ENCODE peak calls at places on chromosomes 11 and 22, in six cellular contexts. I is kidney, L is IMR-90, D is upper lobe of right lung, K is A673, T is ovary. W is an unnamed sample. For H3K4me1, the result is how much of the 10 kb centered on the place peaks cover.

GRCh38 chr11:121567988-121568387 is 115.2 kb upstream of the SORL1-AS1 start:
- DNase-seq in I (no peak), L (no peak), D (no peak), K (no peak), T (no peak), W (no peak)

GRCh38 chr11:18395735-18396504 is 1.6 kb downstream of the LDHA start:
- DNase-seq in I (peak), L (peak), D (peak), K (peak), T (peak), W (peak)

GRCh38 chr11:2716376-2717095 is 16.7 kb upstream of the KCNQ1OT1 start:
- DNase-seq in I (peak), L (no peak), D (no peak), K (no peak), T (no peak), W (no peak)

GRCh38 chr11:18700872-18701271 is 2.3 kb downstream of the TMEM86A start:
- DNase-seq in I (no peak), L (no peak), D (no peak), K (no peak), T (no peak), W (no peak)

GRCh38 chr11:58592760-58593472 is 14.1 kb downstream of the ZFP91 start:
- DNase-seq in I (no peak), L (no peak), D (no peak), K (no peak), T (no peak), W (no peak)

GRCh38 chr11:104995001-104995408 is 26.6 kb upstream of the CASP4 start:
- DNase-seq in I (no peak), L (no peak), D (no peak), K (peak), T (no peak), W (no peak)

GRCh38 chr11:132064987-132065620 is 694.7 kb downstream of the NTM start:
- DNase-seq in I (no peak), L (peak), D (no peak), K (no peak), T (no peak), W (no peak)

GRCh38 chr11:5719703-5720495 is 16.3 kb upstream of the OR56B1 start:
- DNase-seq in I (no peak), L (no peak), D (no peak), K (no peak), T (no peak), W (no peak)

GRCh38 chr11:131378931-131379330 is 8.5 kb downstream of the NTM start:
- DNase-seq in I (no peak), L (no peak), D (no peak), K (no peak), T (no peak), W (no peak)

GRCh38 chr11:5550440-5551095 is 2.2 kb upstream of the OR52H1 start:
- DNase-seq in I (no peak), L (peak), D (no peak), K (no peak), T (no peak), W (no peak)

GRCh38 chr11:12110714-12111481 is 508 bp downstream of the MICAL2 start:
- DNase-seq in I (peak), L (no peak), D (peak), K (peak), T (peak), W (peak)

GRCh38 chr22:46356496-46357185 is 21.1 kb downstream of the TRMU start:
- DNase-seq in I (peak), L (no peak), D (peak), K (no peak), T (no peak), W (no peak)

GRCh38 chr11:121575250-121575962 is 122.6 kb upstream of the SORL1-AS1 start:
- DNase-seq in I (peak), L (peak), D (peak), K (no peak), T (peak), W (peak)

GRCh38 chr11:84671325-84672019 is 955.7 kb downstream of the DLG2 start:
- DNase-seq in I (no peak), L (no peak), D (no peak), K (no peak), T (no peak), W (no peak)

GRCh38 chr11:18171377-18172000 is 1.1 kb upstream of the MRGPRX4 start:
- DNase-seq in I (no peak), L (no peak), D (no peak), K (peak), T (no peak), W (peak)

GRCh38 chr11:44943118-44943517 is 7.6 kb downstream of the TP53I11 start:
- DNase-seq in I (peak), L (no peak), D (peak), K (no peak), T (no peak), W (peak)

GRCh38 chr22:32144875-32145274 is 14.2 kb downstream of the C22orf42 start:
- DNase-seq in I (no peak), L (no peak), D (no peak), K (no peak), T (no peak), W (no peak)

GRCh38 chr11:20584093-20584774 is 15.2 kb upstream of the SLC6A5 start:
- DNase-seq in I (no peak), L (no peak), D (no peak), K (no peak), T (no peak), W (no peak)

GRCh38 chr11:93814966-93815633 is 31.0 kb downstream of the MED17 start:
- DNase-seq in I (no peak), L (no peak), D (no peak), K (no peak), T (no peak), W (no peak)

GRCh38 chr11:88059326-88059725 is 115.9 kb downstream of the RAB38 start:
- DNase-seq in I (no peak), L (no peak), D (no peak), K (no peak), T (no peak), W (no peak)

GRCh38 chr11:128502736-128503135 is 84.6 kb downstream of the ETS1 start:
- DNase-seq in I (no peak), L (peak), D (no peak), K (no peak), T (no peak), W (no peak)

GRCh38 chr11:57482782-57483569 is 22.6 kb downstream of the RTN4RL2 start:
- DNase-seq in I (peak), L (peak), D (peak), K (peak), T (peak), W (peak)

GRCh38 chr22:44204937-44205712 is 24.4 kb downstream of the PARVG start:
- DNase-seq in I (no peak), L (no peak), D (no peak), K (no peak), T (no peak), W (no peak)

GRCh38 chr11:109677876-109678275 is 255.9 kb downstream of the C11orf87 start:
- DNase-seq in I (no peak), L (no peak), D (no peak), K (no peak), T (no peak), W (no peak)

GRCh38 chr11:36155770-36156485 is 133.3 kb downstream of the COMMD9 start:
- DNase-seq in I (no peak), L (peak), D (no peak), K (peak), T (no peak), W (no peak)

GRCh38 chr22:25081409-25081824 is 118.2 kb upstream of the CRYBB3 start:
- DNase-seq in I (no peak), L (peak), D (no peak), K (peak), T (no peak), W (peak)

GRCh38 chr11:132171031-132171430 is 800.6 kb downstream of the NTM start:
- DNase-seq in I (no peak), L (no peak), D (no peak), K (no peak), T (no peak), W (no peak)

GRCh38 chr11:122069946-122070345 is 46.1 kb downstream of the BLID start:
- DNase-seq in I (peak), L (peak), D (no peak), K (peak), T (peak), W (peak)

GRCh38 chr11:66924272-66924671 is 33.9 kb downstream of the PC start:
- DNase-seq in I (no peak), L (no peak), D (no peak), K (no peak), T (no peak), W (no peak)

GRCh38 chr11:96388891-96389603 is 665 bp downstream of the CCDC82 start:
- DNase-seq in I (no peak), L (no peak), D (no peak), K (no peak), T (no peak), W (no peak)

GRCh38 chr22:42160251-42160650 is 29.6 kb upstream of the CYP2D6 start:
- DNase-seq in I (no peak), L (no peak), D (no peak), K (no peak), T (no peak), W (no peak)

GRCh38 chr22:50481440-50482106 is at the start of gene ADM2:
- DNase-seq in I (peak), L (no peak), D (peak), K (peak), T (no peak), W (peak)
- H3K4me3 ChIP-seq in I (peak), L (peak), D (peak), K (peak), T (peak), W (peak)

GRCh38 chr11:82225930-82226329 is 507.7 kb downstream of the FAM181B start:
- DNase-seq in I (no peak), L (no peak), D (no peak), K (peak), T (no peak), W (no peak)
- TF ChIP-seq CTCF in I (no peak), L (no peak), D (no peak), K (peak), T (no peak), W (no peak)

DNA sequence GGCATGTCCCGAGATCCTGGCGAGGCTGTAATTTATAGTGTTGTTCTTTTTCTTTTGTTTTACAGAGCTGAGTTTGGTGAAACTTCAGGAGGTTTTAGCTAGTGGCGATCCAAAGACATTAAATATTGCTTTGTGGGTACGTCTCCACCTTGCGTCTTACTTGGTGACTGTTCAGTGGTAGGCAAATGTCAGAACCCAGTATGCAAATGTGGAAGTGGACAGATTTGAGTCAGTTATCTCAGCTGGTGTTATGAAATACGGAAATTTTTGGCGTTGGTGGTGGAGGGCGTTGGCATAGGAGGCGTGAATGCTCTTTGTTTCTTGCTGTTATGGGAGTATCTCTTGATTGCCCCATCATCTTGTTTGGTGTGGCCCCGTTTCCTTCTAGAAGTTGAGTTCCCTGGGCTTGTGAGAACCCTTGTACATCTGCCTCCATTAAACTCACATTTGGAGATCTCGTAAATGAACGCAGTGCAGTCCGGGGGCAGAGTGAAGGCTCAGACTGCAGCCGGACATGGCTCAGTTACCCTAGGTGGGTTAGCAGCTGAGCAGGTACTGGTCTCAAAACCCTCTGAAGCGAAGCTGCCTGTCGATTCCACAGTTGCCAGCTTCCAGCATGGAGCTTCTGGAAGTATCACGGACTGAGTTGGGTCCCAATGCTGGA is 39.9 kb downstream of the PTPRJ start:
- DNase-seq in I (no peak), L (no peak), D (no peak), K (no peak), T (no peak), W (no peak)
- H3K4me1 ChIP-seq in I (under half), L (under half), D (under half), K (under half), T (under half), W (under half)

DNA sequence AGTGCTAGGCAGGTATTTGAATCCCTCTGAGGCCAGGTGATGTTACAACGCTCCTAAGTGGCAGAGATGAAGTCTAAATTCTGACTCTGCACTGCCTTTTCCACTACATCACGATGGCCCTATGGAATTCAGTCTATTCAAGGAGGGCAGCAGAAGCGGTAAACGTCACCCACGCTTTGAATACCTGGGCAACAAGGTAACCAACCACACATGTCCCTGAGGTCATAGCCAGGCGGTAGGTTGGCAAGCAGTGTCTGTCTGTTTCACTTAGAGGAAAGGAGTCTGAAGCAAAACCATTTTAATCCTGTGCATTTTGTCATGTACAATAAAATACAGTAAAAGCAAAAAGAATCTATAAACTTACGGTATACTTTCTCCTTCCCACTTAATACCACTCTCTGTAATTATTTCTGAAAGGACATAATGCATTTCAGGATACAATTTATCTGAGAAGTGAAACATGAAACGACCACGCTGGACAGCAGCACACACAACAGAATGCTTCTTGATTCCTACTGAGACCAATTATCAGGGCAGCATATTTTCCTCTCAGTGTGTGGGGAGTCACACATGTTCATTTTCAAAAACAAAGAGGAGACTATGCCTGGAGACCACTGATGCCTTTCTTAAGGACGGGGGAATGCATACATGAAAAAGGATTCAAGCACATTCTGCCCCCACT is 51.3 kb downstream of the PRDM10 start:
- DNase-seq in I (no peak), L (no peak), D (no peak), K (no peak), T (no peak), W (no peak)
- H3K4me3 ChIP-seq in I (no peak), L (no peak), D (no peak), K (no peak), T (no peak), W (no peak)

GRCh38 chr11:62682518-62682917 is 3.6 kb upstream of the UBXN1 start:
- DNase-seq in I (no peak), L (no peak), D (no peak), K (no peak), T (no peak), W (no peak)

GRCh38 chr11:62678770-62679696 is at the start of gene UBXN1:
- DNase-seq in I (peak), L (peak), D (peak), K (peak), T (peak), W (peak)

GRCh38 chr11:62678433-62678769 is 472 bp downstream of the UBXN1 start:
- DNase-seq in I (no peak), L (no peak), D (no peak), K (no peak), T (no peak), W (no peak)

GRCh38 chr11:62677709-62678108 is 1.2 kb downstream of the UBXN1 start:
- DNase-seq in I (no peak), L (no peak), D (no peak), K (no peak), T (no peak), W (no peak)

DNA sequence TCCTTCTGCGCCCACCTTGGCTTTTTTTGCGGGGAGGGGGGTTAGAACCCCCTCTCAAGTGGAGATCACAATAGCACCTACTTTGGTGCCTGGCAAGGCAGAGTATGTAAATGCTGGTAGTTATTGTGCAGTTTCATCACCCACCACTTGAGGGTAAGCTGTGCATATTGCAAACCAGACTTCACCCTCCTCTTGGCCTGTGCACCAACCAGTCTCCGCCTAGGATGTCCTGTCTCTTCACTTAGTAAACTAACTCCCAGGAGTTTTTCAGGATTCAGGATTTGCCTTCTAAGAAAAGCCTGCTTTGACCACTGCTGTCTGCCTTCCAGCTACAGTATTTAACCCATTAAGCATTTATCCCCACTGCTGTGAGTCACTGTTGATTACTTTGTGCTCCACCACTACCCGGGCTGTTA is 2.0 kb upstream of the UBXN1 start:
- DNase-seq in I (no peak), L (peak), D (no peak), K (peak), T (peak), W (no peak)
- TF ChIP-seq CTCF in I (peak), L (peak), D (peak), K (peak), T (peak), W (no peak)